ENCODE peak calls at places on chromosome 12, in seven cellular contexts. V, D, H, R, B, X and M are unnamed samples.

GRCh38 chr12:132329036-132329738 is at the start of gene GALNT9:
- DNase-seq in D (no peak), B (peak; percentile 88), R (no peak), H (no peak), V (peak; percentile 60), X (no peak), M (peak; percentile 86)

GRCh38 chr12:111792155-111792876 is 25.6 kb downstream of the ALDH2 start:
- DNase-seq in X (no peak), D (peak; percentile 81), H (peak; percentile 96), R (no peak), B (no peak), V (no peak), M (no peak)

GRCh38 chr12:44774815-44775411 is 101.2 kb downstream of the NELL2 start:
- DNase-seq in B (peak; percentile 70), V (peak; percentile 39), H (peak; percentile 16), D (no peak), R (no peak), X (peak; percentile 15), M (peak; percentile 91)

GRCh38 chr12:31756977-31757420 is 28.2 kb upstream of the AMN1 start:
- DNase-seq in D (no peak), V (no peak), B (no peak), H (no peak), R (no peak), X (no peak), M (no peak)

GRCh38 chr12:51269174-51270066 is 795 bp downstream of the SMAGP start:
- DNase-seq in H (peak; percentile 54), R (peak; percentile 33), B (peak; percentile 87), X (no peak), D (no peak), V (peak; percentile 65), M (peak; percentile 87)

GRCh38 chr12:70637686-70638085 is 457 bp upstream of the PTPRB start:
- DNase-seq in R (no peak), B (no peak), H (no peak), X (no peak), D (no peak), V (no peak), M (no peak)

GRCh38 chr12:57887631-57888406 is 41.3 kb upstream of the CTDSP2 start:
- DNase-seq in B (no peak), H (peak; percentile 44), R (peak; percentile 73), V (no peak), D (peak; percentile 93), X (no peak), M (no peak)

GRCh38 chr12:60977966-60978365 is 1282.2 kb upstream of the USP15 start:
- DNase-seq in V (no peak), H (no peak), X (no peak), D (no peak), B (peak; percentile 65), R (no peak), M (no peak)

GRCh38 chr12:114226241-114226928 is 179.6 kb downstream of the TBX5 start:
- DNase-seq in B (no peak), R (no peak), D (no peak), V (no peak), H (no peak), X (no peak), M (no peak)

GRCh38 chr12:122982963-122983788 is 2.7 kb downstream of the ARL6IP4 start:
- DNase-seq in D (no peak), V (no peak), H (no peak), R (no peak), X (no peak), B (no peak), M (no peak)

GRCh38 chr12:127811988-127812387 is 455.0 kb upstream of the TMEM132C start:
- DNase-seq in V (no peak), D (no peak), H (peak; percentile 18), B (peak; percentile 59), R (peak; percentile 14), X (no peak), M (peak; percentile 5)

GRCh38 chr12:52006726-52007157 is at the start of gene TAMALIN:
- DNase-seq in D (peak; percentile 84), V (peak; percentile 48), R (peak; percentile 79), X (peak; percentile 65), H (no peak), B (peak; percentile 83), M (no peak)

GRCh38 chr12:89351489-89352241 is 636 bp downstream of the DUSP6 start:
- DNase-seq in V (peak; percentile 34), R (no peak), D (peak; percentile 75), B (peak; percentile 85), H (peak; percentile 37), X (peak; percentile 18), M (peak; percentile 67)

GRCh38 chr12:8840938-8841633 is 18.7 kb downstream of the A2ML1 start:
- DNase-seq in B (no peak), D (no peak), R (no peak), X (no peak), V (no peak), H (no peak), M (no peak)

GRCh38 chr12:89098390-89099102 is 253.8 kb downstream of the DUSP6 start:
- DNase-seq in H (no peak), B (peak; percentile 56), V (no peak), X (no peak), D (no peak), R (no peak), M (peak; percentile 70)

GRCh38 chr12:1779783-1780182 is 40.6 kb upstream of the LRTM2 start:
- DNase-seq in D (no peak), X (no peak), B (no peak), R (no peak), H (no peak), V (no peak), M (no peak)

GRCh38 chr12:23640754-23641153 is 308.7 kb downstream of the SOX5 start:
- DNase-seq in X (no peak), B (peak; percentile 54), V (no peak), R (no peak), H (no peak), D (no peak), M (peak; percentile 47)

GRCh38 chr12:103802586-103802886 is 38.5 kb downstream of the NT5DC3 start:
- DNase-seq in R (no peak), D (no peak), B (no peak), X (no peak), V (no peak), H (no peak), M (no peak)

GRCh38 chr12:64729909-64730584 is 29.2 kb downstream of the GNS start:
- DNase-seq in B (no peak), X (no peak), V (no peak), H (no peak), R (no peak), D (no peak), M (no peak)

GRCh38 chr12:78269620-78270019 is 438.9 kb downstream of the NAV3 start:
- DNase-seq in X (no peak), B (no peak), D (no peak), R (no peak), H (no peak), V (no peak), M (no peak)

GRCh38 chr12:92403210-92404175 is 257.8 kb upstream of the BTG1 start:
- DNase-seq in B (no peak), D (no peak), R (no peak), V (no peak), X (no peak), H (no peak), M (no peak)